ENCODE peak calls at places on chromosome 6, in ten cellular contexts. K, L, E, R, H, A, J, N, B and O are unnamed samples.

GRCh38 chr6:83193747-83194582 is 808 bp downstream of the RWDD2A start:
- DNase-seq in K (no peak), L (peak), E (peak), R (peak), H (peak), A (peak), J (peak), N (peak), B (no peak), O (peak)

GRCh38 chr6:10014561-10014960 is 400.3 kb downstream of the TFAP2A start:
- DNase-seq in K (no peak), L (no peak), E (no peak), R (no peak), H (no peak), A (no peak), J (no peak), N (no peak), B (no peak), O (no peak)

GRCh38 chr6:34571388-34571787 is 15.3 kb upstream of the SPDEF start:
- DNase-seq in K (no peak), L (no peak), E (no peak), R (no peak), H (no peak), A (no peak), J (no peak), N (no peak), B (no peak), O (peak)

GRCh38 chr6:44058617-44059358 is 68.5 kb downstream of the MRPL14 start:
- DNase-seq in K (no peak), L (no peak), E (peak), R (no peak), H (no peak), A (peak), J (peak), N (no peak), B (no peak), O (peak)

GRCh38 chr6:118565317-118565960 is 17.3 kb downstream of the PLN start:
- DNase-seq in K (no peak), L (no peak), E (peak), R (no peak), H (peak), A (peak), J (no peak), N (no peak), B (peak), O (no peak)

GRCh38 chr6:87907521-87907920 is 140.1 kb upstream of the SPACA1 start:
- DNase-seq in K (no peak), L (no peak), E (no peak), R (no peak), H (no peak), A (no peak), J (no peak), N (no peak), B (no peak), O (no peak)

GRCh38 chr6:150211700-150212615 is 69.1 kb downstream of the PPP1R14C start:
- DNase-seq in K (no peak), L (no peak), E (no peak), R (no peak), H (no peak), A (no peak), J (no peak), N (no peak), B (no peak), O (no peak)

GRCh38 chr6:157981132-157981394 is 600 bp upstream of the SYNJ2 start:
- DNase-seq in K (no peak), L (no peak), E (peak), R (peak), H (no peak), A (no peak), J (no peak), N (no peak), B (no peak), O (no peak)

GRCh38 chr6:15287670-15288069 is 41.8 kb downstream of the JARID2 start:
- DNase-seq in K (no peak), L (no peak), E (no peak), R (no peak), H (no peak), A (no peak), J (no peak), N (no peak), B (no peak), O (no peak)